ENCODE peak calls at places on chromosomes 3 and 15, in ten cellular contexts. P, Z, A, B, U, I, V, Q, N and J are unnamed samples.

GRCh38 chr15:76994496-76994895 is 430 bp upstream of the PSTPIP1 start:
- DNase-seq in P (no peak), Z (peak), A (no peak), B (no peak), U (no peak), I (no peak), V (no peak), Q (no peak), N (no peak), J (no peak)

GRCh38 chr3:63043631-63044030 is 168.4 kb upstream of the CADPS start:
- DNase-seq in P (no peak), Z (no peak), A (no peak), B (no peak), U (no peak), I (no peak), V (no peak), Q (no peak), N (no peak), J (no peak)

GRCh38 chr3:169790687-169791429 is 17.7 kb downstream of the MYNN start:
- DNase-seq in P (no peak), Z (no peak), A (no peak), B (no peak), U (no peak), I (no peak), V (no peak), Q (no peak), N (no peak), J (no peak)

GRCh38 chr3:181025204-181025603 is 35.7 kb upstream of the DNAJC19 start:
- DNase-seq in P (no peak), Z (no peak), A (no peak), B (no peak), U (no peak), I (no peak), V (no peak), Q (no peak), N (no peak), J (no peak)

GRCh38 chr3:69216981-69217380 is 94.6 kb upstream of the LMOD3 start:
- DNase-seq in P (no peak), Z (no peak), A (no peak), B (no peak), U (no peak), I (no peak), V (no peak), Q (no peak), N (no peak), J (no peak)

GRCh38 chr3:64272842-64273241 is 47.6 kb upstream of the PRICKLE2 start:
- DNase-seq in P (no peak), Z (no peak), A (no peak), B (no peak), U (no peak), I (no peak), V (no peak), Q (no peak), N (no peak), J (no peak)

GRCh38 chr3:138180375-138181029 is 5.8 kb upstream of the DBR1 start:
- DNase-seq in P (peak), Z (no peak), A (no peak), B (peak), U (no peak), I (peak), V (peak), Q (no peak), N (peak), J (no peak)

GRCh38 chr3:24387493-24387892 is 107.2 kb downstream of the THRB start:
- DNase-seq in P (no peak), Z (no peak), A (no peak), B (no peak), U (no peak), I (no peak), V (no peak), Q (no peak), N (peak), J (no peak)

GRCh38 chr3:42428830-42429229 is 18.4 kb upstream of the LYZL4 start:
- DNase-seq in P (no peak), Z (no peak), A (no peak), B (no peak), U (no peak), I (no peak), V (no peak), Q (no peak), N (no peak), J (no peak)

GRCh38 chr3:195040773-195041520 is 230.0 kb downstream of the XXYLT1 start:
- DNase-seq in P (no peak), Z (peak), A (no peak), B (no peak), U (no peak), I (no peak), V (no peak), Q (no peak), N (no peak), J (no peak)

GRCh38 chr15:25406846-25407245 is 32.0 kb downstream of the UBE3A start:
- DNase-seq in P (no peak), Z (no peak), A (no peak), B (no peak), U (no peak), I (no peak), V (no peak), Q (no peak), N (no peak), J (no peak)

GRCh38 chr3:47016934-47017435 is 37.5 kb downstream of the NBEAL2 start:
- DNase-seq in P (no peak), Z (no peak), A (no peak), B (no peak), U (no peak), I (no peak), V (no peak), Q (no peak), N (peak), J (no peak)

GRCh38 chr15:91471410-91471993 is 371.4 kb downstream of the SV2B start:
- DNase-seq in P (peak), Z (no peak), A (no peak), B (no peak), U (no peak), I (no peak), V (no peak), Q (no peak), N (no peak), J (no peak)

GRCh38 chr3:193826126-193826795 is 233.3 kb downstream of the OPA1 start:
- DNase-seq in P (peak), Z (no peak), A (no peak), B (no peak), U (no peak), I (peak), V (peak), Q (no peak), N (peak), J (no peak)

GRCh38 chr3:33061782-33062181 is 35.2 kb downstream of the GLB1 start:
- DNase-seq in P (no peak), Z (no peak), A (no peak), B (no peak), U (no peak), I (no peak), V (no peak), Q (no peak), N (peak), J (no peak)

GRCh38 chr15:39530446-39531342 is 50.2 kb upstream of the THBS1 start:
- DNase-seq in P (peak), Z (no peak), A (no peak), B (no peak), U (no peak), I (no peak), V (no peak), Q (no peak), N (peak), J (peak)

GRCh38 chr3:115615451-115615850 is 7.9 kb upstream of the GAP43 start:
- DNase-seq in P (no peak), Z (no peak), A (no peak), B (no peak), U (no peak), I (no peak), V (no peak), Q (no peak), N (no peak), J (no peak)

GRCh38 chr15:99909914-99910313 is 176.7 kb upstream of the LYSMD4 start:
- DNase-seq in P (no peak), Z (no peak), A (no peak), B (no peak), U (no peak), I (peak), V (no peak), Q (no peak), N (no peak), J (peak)

GRCh38 chr15:37098468-37099320 is 1.7 kb downstream of the MEIS2 start:
- DNase-seq in P (no peak), Z (no peak), A (peak), B (peak), U (peak), I (no peak), V (no peak), Q (peak), N (no peak), J (no peak)

GRCh38 chr3:66048051-66048395 is 9.3 kb upstream of the MAGI1 start:
- DNase-seq in P (no peak), Z (no peak), A (no peak), B (no peak), U (no peak), I (no peak), V (no peak), Q (no peak), N (peak), J (no peak)

GRCh38 chr3:52030725-52031330 is 25.5 kb downstream of the DUSP7 start:
- DNase-seq in P (no peak), Z (no peak), A (no peak), B (no peak), U (no peak), I (no peak), V (no peak), Q (no peak), N (no peak), J (no peak)

GRCh38 chr3:40254491-40254890 is 55.0 kb upstream of the EIF1B start:
- DNase-seq in P (no peak), Z (no peak), A (no peak), B (no peak), U (no peak), I (no peak), V (no peak), Q (no peak), N (no peak), J (no peak)

GRCh38 chr15:67678948-67679347 is 136.4 kb downstream of the MAP2K5 start:
- DNase-seq in P (no peak), Z (no peak), A (no peak), B (no peak), U (no peak), I (no peak), V (no peak), Q (no peak), N (no peak), J (no peak)

GRCh38 chr3:42094992-42095391 is 3.8 kb downstream of the TRAK1 start:
- DNase-seq in P (no peak), Z (peak), A (no peak), B (no peak), U (no peak), I (no peak), V (no peak), Q (no peak), N (no peak), J (no peak)

GRCh38 chr3:108554913-108555571 is 34.2 kb downstream of the CIP2A start:
- DNase-seq in P (no peak), Z (no peak), A (no peak), B (no peak), U (no peak), I (peak), V (no peak), Q (no peak), N (no peak), J (no peak)

GRCh38 chr15:89122532-89123525 is 34.6 kb downstream of the ABHD2 start:
- DNase-seq in P (no peak), Z (no peak), A (no peak), B (no peak), U (no peak), I (no peak), V (no peak), Q (no peak), N (peak), J (no peak)

GRCh38 chr3:139564290-139564861 is 24.8 kb upstream of the RBP1 start:
- DNase-seq in P (no peak), Z (no peak), A (no peak), B (no peak), U (no peak), I (no peak), V (peak), Q (no peak), N (no peak), J (peak)